ENCODE peak calls at places on chromosomes 11 and 22, in five cellular contexts. R is fibroblast of lung, T is K562, A is neural progenitor cell, I is GM23338. N is an unnamed sample.

GRCh38 chr11:59776210-59777066 is 21.3 kb downstream of the STX3 start:
- DNase-seq in I (no peak), A (no peak), T (no peak), R (peak), N (no peak)

GRCh38 chr22:25282346-25282670 is 62.9 kb downstream of the CRYBB2 start:
- DNase-seq in I (peak), T (no peak), R (no peak), A (no peak), N (no peak)

GRCh38 chr22:44597616-44598015 is 99.6 kb upstream of the RTL6 start:
- DNase-seq in T (no peak), A (peak), R (no peak), I (peak), N (no peak)

GRCh38 chr11:18802381-18803257 is 11.0 kb upstream of the PTPN5 start:
- DNase-seq in T (peak), R (peak), I (peak), A (peak), N (peak)

GRCh38 chr11:36638586-36638985 is 40.5 kb upstream of the RAG2 start:
- DNase-seq in R (no peak), A (no peak), I (no peak), T (no peak), N (no peak)

GRCh38 chr11:68122936-68123539 is 1.9 kb upstream of the CHKA start:
- DNase-seq in I (peak), T (no peak), R (no peak), A (peak), N (no peak)

GRCh38 chr11:13338437-13339069 is 61.0 kb downstream of the BMAL1 start:
- DNase-seq in I (no peak), T (peak), A (no peak), R (peak), N (peak)

GRCh38 chr11:134486106-134486505 is 74.1 kb upstream of the B3GAT1 start:
- DNase-seq in R (no peak), A (no peak), T (no peak), I (no peak), N (no peak)

GRCh38 chr11:14446701-14447169 is 52.9 kb downstream of the COPB1 start:
- DNase-seq in R (no peak), I (no peak), A (no peak), T (no peak), N (no peak)

GRCh38 chr11:116990061-116990473 is 108.2 kb downstream of the SIK3 start:
- DNase-seq in R (peak), A (no peak), I (no peak), T (no peak), N (no peak)

GRCh38 chr11:18836415-18836814 is 44.8 kb upstream of the PTPN5 start:
- DNase-seq in T (no peak), I (no peak), R (no peak), A (peak), N (no peak)

GRCh38 chr11:111944651-111945051 is 7.5 kb downstream of the DIXDC1 start:
- DNase-seq in R (peak), A (no peak), T (no peak), I (no peak), N (no peak)

GRCh38 chr22:38921801-38922200 is 35.6 kb upstream of the APOBEC3A start:
- DNase-seq in R (no peak), A (no peak), T (no peak), I (no peak), N (no peak)

GRCh38 chr11:130166457-130166784 is 6.8 kb downstream of the ST14 start:
- DNase-seq in I (no peak), R (peak), A (no peak), T (no peak), N (no peak)

GRCh38 chr11:112961751-112962747 is 829 bp downstream of the NCAM1 start:
- DNase-seq in I (peak), R (peak), T (no peak), A (peak), N (no peak)
- TF ChIP-seq EZH2 in I (peak), R (peak), T (no peak), A (peak), N (no peak)

GRCh38 chr11:35526370-35526792 is 965 bp upstream of the PAMR1 start:
- DNase-seq in R (peak), T (no peak), I (peak), A (peak), N (no peak)
- H3K4me3 ChIP-seq in R (peak), T (no peak), I (peak), A (peak), N (no peak)

GRCh38 chr11:45625611-45626010 is 39.8 kb downstream of the CHST1 start:
- DNase-seq in A (no peak), I (no peak), T (no peak), R (no peak), N (no peak)
- TF ChIP-seq EZH2 in A (no peak), I (no peak), T (no peak), R (no peak), N (no peak)

GRCh38 chr22:37018815-37019308 is 385 bp downstream of the TST start:
- DNase-seq in I (peak), A (peak), T (peak), R (peak), N (no peak)
- H3K4me3 ChIP-seq in I (peak), A (peak), T (peak), R (peak), N (peak)

DNA sequence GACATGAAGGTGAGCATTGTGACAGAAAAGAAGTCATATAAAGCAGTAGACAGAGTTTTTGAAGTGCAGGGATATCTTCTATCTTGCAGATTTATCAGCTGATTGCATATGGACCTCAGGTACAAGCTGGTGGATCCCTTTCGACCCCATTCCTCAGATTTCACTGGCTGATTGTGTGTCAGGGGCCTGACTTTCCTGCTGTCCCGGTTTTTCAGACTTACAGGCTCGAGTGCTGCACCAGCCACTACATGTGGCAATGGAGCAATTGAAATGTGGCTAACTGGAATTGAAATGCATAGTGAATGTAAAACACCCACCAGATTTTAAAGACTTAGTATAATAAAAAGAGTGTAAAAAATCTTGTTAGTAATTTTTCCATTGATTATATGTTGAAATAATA is 50.3 kb downstream of the CLMP start:
- DNase-seq in T (no peak), A (no peak), R (no peak), I (no peak), N (no peak)
- TF ChIP-seq EZH2 in T (no peak), A (no peak), R (no peak), I (no peak), N (no peak)

DNA sequence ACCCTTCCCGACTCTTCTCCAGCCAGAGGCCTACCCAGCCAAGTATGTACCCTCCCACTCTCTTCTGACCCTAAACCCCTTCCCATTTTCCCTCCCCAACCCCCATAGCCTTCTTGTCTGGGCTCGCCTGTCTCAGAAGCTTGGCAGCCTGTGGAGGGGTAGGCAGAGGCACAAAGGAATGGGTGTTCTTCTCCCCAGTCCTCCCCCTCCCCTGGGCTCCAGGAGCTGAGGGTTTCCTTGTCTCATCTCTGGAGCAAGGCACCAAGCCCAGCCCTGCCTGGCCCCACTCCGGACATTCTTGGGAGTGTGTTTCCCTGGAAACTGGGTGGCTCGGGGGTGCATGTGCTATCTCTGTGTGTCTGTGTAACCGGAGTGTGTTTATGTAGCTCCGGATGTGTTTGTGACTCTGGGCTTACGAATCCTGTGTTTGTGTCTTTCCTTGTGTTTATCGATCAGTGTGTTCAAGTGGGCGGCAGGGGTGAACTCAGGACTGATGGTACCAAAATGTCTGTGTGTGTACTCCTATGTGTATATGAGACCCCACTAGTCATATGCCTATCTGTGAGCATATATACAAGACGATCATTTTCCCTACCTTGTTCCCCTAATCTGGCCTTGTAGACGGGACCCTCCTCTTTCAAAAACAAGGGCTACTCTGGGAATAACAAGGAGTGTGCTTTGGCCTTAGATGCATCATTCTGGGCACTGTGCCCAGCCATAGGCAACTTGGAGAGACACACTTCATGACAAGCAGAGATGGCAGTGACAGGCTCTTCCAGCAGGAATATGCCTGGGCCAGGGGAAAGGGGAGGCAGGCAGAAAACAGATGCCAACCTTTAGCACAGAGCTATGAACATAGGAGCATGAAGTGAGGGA is 10.9 kb downstream of the PHLDB1 start:
- DNase-seq in A (peak), T (no peak), R (peak), I (no peak), N (no peak)
- H3K4me3 ChIP-seq in A (no peak), T (no peak), R (peak), I (no peak), N (no peak)

DNA sequence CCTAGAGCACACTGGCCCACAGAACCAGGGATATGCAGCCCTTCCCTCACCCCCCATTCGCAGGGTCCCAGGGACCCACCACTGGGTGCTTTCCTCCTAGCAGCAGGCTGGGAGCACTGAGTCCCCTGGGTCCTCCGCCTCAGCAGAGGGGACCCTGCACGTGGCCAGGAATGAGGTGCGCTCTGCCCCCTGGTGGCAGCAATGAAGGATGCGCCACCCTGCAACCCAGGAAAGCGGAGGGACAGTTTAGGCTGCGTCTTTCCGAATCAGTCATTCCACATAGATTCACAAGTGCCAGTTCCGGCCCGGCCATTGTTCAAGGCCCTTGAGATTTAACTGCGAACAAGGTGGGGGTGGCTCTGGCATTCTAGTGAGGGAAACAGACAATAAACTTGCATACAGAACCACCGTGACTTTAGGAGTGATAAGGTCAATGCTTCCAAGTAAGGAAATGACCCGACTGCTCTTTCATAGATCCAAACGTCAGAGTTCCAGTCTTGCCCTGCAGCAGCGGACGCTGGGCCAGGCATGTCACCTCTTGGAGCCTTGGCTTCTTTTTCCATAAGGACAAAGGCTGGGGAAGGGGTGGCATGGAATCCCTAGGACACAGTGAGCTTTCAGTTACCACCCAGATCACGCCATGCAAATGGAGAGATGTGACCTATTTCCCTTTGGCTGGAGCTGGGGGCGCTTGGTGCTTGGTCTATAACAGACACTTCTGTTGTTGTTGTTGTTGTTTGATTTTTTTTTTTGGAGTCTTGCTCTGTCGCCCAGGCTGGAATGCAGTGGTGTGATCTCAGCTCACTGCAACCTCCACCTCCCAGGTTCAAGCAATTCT is 7.7 kb downstream of the RIN1 start:
- DNase-seq in R (peak), I (peak), A (peak), T (peak), N (peak)
- TF ChIP-seq EZH2 in R (no peak), I (no peak), A (peak), T (no peak), N (no peak)

DNA sequence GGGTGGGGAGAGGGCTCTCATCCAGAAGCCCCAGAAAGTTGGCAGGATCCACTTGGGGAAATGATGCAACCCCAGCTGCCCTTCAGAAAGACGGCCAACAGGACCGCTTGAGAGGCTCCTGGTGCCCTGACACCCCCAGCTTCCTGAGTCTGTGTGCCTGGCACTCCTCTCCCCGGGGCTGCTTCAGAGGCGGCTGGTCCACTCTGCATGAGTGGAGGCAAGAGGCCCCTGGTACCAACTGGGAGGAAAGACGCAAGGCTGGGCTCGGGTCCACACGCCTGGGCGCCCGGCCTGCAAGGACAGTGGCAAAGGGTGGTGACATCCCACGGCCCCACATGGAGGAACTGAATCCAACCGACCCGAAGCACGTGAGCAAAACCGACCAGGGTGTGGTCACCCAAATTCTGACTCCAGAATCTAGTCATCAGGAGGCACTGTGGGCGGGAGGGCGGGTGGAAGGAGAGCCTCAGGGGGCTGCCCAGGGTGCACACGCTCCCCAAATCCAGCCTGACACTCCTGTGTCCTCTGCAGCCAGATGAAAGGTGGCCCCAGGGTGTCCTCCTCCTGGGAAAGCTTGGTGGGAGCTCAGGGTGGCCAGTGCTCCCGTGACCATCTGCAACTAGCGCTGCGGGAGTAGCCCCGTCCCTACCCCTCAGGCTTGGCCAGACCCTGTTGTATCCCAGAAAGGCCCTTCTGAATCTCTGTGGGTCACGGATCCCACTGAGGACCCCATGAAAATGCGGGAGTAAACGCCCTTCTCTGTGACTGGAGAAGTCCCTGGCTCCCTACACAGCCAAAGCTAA is 3.7 kb downstream of the RNH1 start:
- DNase-seq in T (peak), R (peak), A (no peak), I (no peak), N (no peak)
- H3K4me3 ChIP-seq in T (peak), R (peak), A (no peak), I (peak), N (no peak)

GRCh38 chr11:112961146-112961668 is at the start of gene NCAM1:
- DNase-seq in A (peak), I (peak), R (peak), T (peak), N (peak)

GRCh38 chr11:112965601-112966125 is 4.4 kb downstream of the NCAM1 start:
- DNase-seq in R (no peak), I (no peak), T (no peak), A (peak), N (no peak)

GRCh38 chr11:112963368-112963955 is 2.2 kb downstream of the NCAM1 start:
- DNase-seq in I (peak), R (no peak), T (no peak), A (peak), N (no peak)

GRCh38 chr11:112967082-112967481 is 5.9 kb downstream of the NCAM1 start:
- DNase-seq in R (no peak), I (no peak), T (no peak), A (no peak), N (no peak)

DNA sequence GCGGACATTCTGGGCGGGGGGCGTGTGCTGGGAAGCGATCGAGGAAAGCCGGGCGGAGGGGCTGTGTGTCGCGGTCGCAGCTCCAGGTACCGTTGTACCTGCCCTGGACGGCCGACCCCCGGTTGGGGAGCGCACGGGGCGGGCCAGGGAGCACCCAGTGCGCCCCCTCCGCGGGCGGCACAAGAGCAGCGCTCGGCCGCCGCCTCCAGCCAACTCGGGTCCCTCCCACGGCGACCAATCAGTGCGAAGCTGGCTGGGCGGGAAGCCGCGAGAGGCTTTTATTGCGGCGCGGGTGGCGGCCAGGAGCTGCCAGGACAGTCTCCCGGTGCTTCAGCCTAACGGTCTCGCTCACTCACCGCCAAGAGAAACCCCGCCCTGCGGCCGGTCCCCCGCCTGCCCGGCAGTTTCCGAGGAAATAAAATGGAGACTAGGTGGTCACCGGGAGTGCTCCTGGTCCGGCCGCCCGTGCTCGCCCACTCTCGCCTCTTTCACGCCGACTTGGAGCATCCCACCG is 1.7 kb downstream of the NCAM1 start:
- DNase-seq in R (peak), A (peak), I (peak), T (no peak), N (no peak)
- TF ChIP-seq EZH2 in R (no peak), A (no peak), I (no peak), T (no peak), N (no peak)